ENCODE peak calls at places on chromosomes 7 and 10, in six cellular contexts. M is naive thymus-derived CD4-positive, alpha-beta T cell; G is neuronal stem cell; Q is upper lobe of right lung; A is mesendoderm; O is lung. I is an unnamed sample.
A peak's percentile ranks its signal among the peaks of the same experiment; 100 is the strongest.

GRCh38 chr10:88465765-88466164 is 117.4 kb downstream of the RNLS start:
- DNase-seq in Q (no peak), A (no peak), O (no peak), G (no peak), M (no peak), I (no peak)

GRCh38 chr10:104630731-104631130 is 10.4 kb upstream of the SORCS3 start:
- DNase-seq in M (no peak), O (no peak), G (no peak), Q (no peak), A (no peak), I (no peak)

GRCh38 chr10:84924131-84924530 is 595.7 kb downstream of the CCSER2 start:
- DNase-seq in A (no peak), M (no peak), G (no peak), O (no peak), Q (no peak), I (no peak)

GRCh38 chr7:81299272-81299671 is 380.4 kb upstream of the SEMA3C start:
- DNase-seq in M (no peak), A (no peak), O (no peak), G (no peak), Q (no peak), I (peak; percentile 23)

GRCh38 chr10:78170026-78170475 is 136.4 kb downstream of the RPS24 start:
- DNase-seq in O (no peak), M (no peak), G (no peak), Q (no peak), A (no peak), I (no peak)

GRCh38 chr7:155775691-155776090 is 36.6 kb downstream of the SHH start:
- DNase-seq in M (no peak), G (no peak), A (no peak), Q (no peak), O (no peak), I (no peak)

GRCh38 chr10:79401015-79401921 is 44.2 kb downstream of the ZCCHC24 start:
- DNase-seq in G (no peak), A (no peak), Q (no peak), O (no peak), M (no peak), I (no peak)

GRCh38 chr7:151143261-151144015 is 24.1 kb downstream of the GBX1 start:
- DNase-seq in A (no peak), M (no peak), Q (no peak), G (no peak), O (no peak), I (peak; percentile 5)

DNA sequence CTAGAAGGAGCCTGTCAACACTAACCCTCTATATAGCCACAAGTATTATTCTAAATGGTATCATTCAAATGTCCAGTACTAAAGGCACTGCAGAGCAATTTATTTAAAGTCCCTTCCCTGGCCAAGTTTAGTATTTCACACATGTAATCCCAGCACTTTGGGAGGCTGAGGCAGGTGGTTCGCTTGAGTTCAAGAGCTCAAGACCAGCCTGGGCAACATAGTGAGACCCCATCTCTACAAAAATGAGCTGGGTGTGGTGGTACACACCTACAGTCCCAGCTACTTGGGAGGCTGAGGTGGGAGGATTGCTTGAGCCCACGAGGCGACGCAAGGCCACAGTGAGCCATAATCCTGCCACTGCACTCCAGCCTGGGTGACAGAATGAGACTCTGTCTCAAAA is 3.6 kb downstream of the GNA12 start:
- DNase-seq in M (no peak), G (no peak), Q (no peak), O (no peak), A (no peak), I (no peak)
- H3K4me1 ChIP-seq in M (peaks cover 18% of the 10 kb centered on the region), G (peaks cover 4% of the 10 kb centered on the region), Q (peaks cover 31% of the 10 kb centered on the region), O (peaks cover 23% of the 10 kb centered on the region), A (peaks cover 4% of the 10 kb centered on the region), I (peaks cover 10% of the 10 kb centered on the region)

GRCh38 chr10:12010353-12010752 is 32.3 kb downstream of the UPF2 start:
- DNase-seq in G (no peak), Q (no peak), M (no peak), O (no peak), A (no peak), I (no peak)

DNA sequence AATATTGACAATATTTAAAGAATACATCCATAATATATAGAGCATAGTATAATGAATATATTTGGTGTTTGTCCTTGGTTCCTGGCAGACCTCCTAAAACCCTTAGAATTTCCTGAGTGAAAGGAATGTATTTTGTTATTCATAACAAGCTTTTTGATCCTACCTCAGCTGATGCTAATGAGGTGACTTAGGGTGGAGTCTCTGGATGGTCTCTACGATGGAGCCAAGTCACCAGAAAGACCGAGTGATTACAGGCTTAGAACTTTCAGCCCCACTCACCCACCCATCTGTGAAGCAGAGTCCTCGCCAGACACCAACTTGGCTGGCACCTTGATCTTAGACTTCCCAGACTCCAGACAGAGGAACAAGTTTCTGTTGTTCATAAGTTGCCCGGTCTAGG is 35.9 kb downstream of the UPF2 start:
- DNase-seq in Q (no peak), A (peak; percentile 32), O (no peak), M (no peak), G (no peak), I (peak; percentile 78)
- H3K36me3 ChIP-seq in Q (peaks cover 59% of the 10 kb centered on the region), A (peaks cover 2% of the 10 kb centered on the region), O (peaks cover 22% of the 10 kb centered on the region), M (peaks cover 54% of the 10 kb centered on the region), G (peaks cover 9% of the 10 kb centered on the region), I (peaks cover 14% of the 10 kb centered on the region)

DNA sequence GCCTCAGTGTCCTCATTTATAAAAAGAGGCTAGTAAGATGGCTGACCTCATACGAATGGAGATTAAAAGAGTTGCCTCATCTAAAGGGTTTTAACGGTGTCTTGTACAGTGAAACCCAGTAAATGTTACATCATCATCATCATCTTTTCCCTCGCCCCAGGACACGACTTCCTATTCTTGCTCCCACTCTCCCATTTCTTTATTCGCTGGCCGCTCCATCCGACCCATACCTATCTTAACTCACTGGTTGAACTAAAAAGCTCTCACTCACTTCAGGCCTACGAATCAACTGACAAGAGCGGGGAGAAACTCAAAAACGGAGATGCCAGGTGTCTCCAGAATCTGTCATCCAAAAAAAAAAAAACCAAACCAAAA is 502 bp downstream of the FRA10AC1 start:
- DNase-seq in Q (no peak), G (no peak), M (peak; percentile 52), A (no peak), O (no peak), I (no peak)
- H3K4me1 ChIP-seq in Q (peaks cover 9% of the 10 kb centered on the region), G (peaks cover 3% of the 10 kb centered on the region), M (peaks cover 16% of the 10 kb centered on the region), A (peaks cover 4% of the 10 kb centered on the region), O (peaks cover 5% of the 10 kb centered on the region), I (peaks cover 13% of the 10 kb centered on the region)

DNA sequence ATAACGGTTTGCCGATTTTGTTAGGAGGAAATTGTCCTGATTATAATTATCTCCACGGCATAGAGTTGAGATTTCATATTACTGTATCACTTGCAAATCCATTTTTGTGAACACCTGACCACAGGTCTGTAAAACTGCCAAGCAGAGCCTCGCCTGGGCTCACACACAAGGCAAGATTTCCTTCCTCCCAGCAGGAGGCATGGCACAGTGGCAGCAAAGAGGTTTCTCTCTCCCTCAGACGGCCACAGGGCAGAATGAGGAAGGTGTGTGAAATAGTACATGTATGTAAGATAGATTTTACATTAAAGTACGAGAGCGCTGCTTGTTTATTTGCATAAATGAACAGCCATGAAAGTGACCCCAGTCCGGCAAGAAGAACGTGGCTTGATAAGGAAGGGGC is 130.1 kb downstream of the CELF2 start:
- DNase-seq in Q (no peak), G (no peak), O (no peak), A (no peak), M (no peak), I (no peak)
- H3K36me3 ChIP-seq in Q (no peaks in the 10 kb centered on the region), G (no peaks in the 10 kb centered on the region), O (no peaks in the 10 kb centered on the region), A (no peaks in the 10 kb centered on the region), M (no peaks in the 10 kb centered on the region), I (no peaks in the 10 kb centered on the region)

DNA sequence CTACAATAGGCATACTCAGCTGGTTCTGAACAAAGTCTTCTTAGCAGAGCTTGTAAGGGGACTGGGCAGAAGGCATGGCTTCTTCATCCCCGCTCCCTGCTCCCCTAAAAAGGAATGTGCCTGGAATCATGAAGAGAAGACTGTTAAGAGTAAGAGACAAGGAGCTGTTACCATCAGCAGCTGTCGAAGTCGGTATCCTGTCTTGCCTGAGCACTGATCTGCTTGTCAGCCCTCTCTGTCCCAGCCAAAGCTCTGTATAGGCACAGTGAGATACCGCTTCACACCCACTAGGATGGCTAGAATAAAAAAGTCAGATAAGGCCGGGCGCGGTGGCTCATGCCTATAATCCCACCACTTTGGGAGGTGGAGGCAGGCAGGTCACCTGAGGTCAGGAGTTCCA is 2.4 kb downstream of the ABLIM1 start:
- DNase-seq in Q (no peak), A (peak; percentile 85), O (no peak), G (no peak), M (no peak), I (no peak)
- H3K4me1 ChIP-seq in Q (peaks cover 10% of the 10 kb centered on the region), A (peaks cover 8% of the 10 kb centered on the region), O (peaks cover 46% of the 10 kb centered on the region), G (no peaks in the 10 kb centered on the region), M (no peaks in the 10 kb centered on the region), I (no peaks in the 10 kb centered on the region)

DNA sequence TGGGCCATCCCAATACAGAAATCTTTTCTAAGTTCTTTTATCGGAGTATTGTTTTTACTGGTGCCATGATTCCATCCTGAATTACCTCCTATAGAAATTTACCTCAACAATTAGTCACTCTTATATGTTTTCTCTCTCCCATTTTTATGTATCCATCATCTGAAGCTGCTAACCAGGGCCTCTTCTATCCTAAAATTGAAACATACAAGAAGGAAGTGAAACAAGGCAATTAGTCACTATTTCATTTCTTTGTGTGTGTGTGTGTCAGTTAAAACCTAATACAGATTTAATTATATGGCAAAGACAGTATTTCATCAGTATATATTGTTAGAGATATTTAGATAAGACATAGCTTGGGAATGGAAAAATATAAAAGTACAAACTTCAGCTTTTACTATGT is 148.4 kb upstream of the AHR start:
- DNase-seq in M (no peak), G (no peak), Q (no peak), A (no peak), O (no peak), I (no peak)
- H3K36me3 ChIP-seq in M (no peaks in the 10 kb centered on the region), G (no peaks in the 10 kb centered on the region), Q (no peaks in the 10 kb centered on the region), A (no peaks in the 10 kb centered on the region), O (no peaks in the 10 kb centered on the region), I (no peaks in the 10 kb centered on the region)

GRCh38 chr10:3805227-3805790 is 20.3 kb upstream of the KLF6 start:
- DNase-seq in A (no peak), G (no peak), O (no peak), M (peak; percentile 89), Q (no peak), I (no peak)
- H3K4me1 ChIP-seq in A (peaks cover 25% of the 10 kb centered on the region), G (peaks cover 5% of the 10 kb centered on the region), O (peaks cover 11% of the 10 kb centered on the region), M (peaks cover 69% of the 10 kb centered on the region), Q (peaks cover 58% of the 10 kb centered on the region), I (no peaks in the 10 kb centered on the region)

DNA sequence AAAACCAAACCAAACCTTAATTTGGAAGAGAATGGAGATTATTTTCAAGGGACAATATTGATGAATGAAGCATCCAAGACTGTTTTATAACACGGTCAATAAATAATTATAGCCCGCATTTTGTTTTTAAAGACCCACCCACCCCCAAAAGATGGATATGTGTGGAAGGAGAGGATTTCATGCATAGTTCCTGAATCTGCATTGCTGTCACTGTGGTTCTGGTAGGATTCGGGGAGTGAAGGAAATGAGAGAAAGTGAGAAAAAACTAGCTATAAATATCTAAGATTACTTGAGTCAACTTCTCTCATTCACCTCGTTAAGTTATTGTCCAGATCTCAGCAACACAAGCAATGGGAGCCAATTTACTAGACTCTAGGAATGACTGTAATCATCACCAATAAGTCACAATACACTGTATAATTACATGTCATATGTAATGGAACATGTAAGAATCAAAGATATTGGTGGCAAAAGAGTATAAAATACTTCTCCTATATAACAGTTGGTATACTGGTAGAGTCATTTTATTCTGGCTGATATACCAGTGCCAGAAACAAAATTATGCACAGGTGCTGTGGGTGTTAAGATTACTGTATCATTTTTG is 30.2 kb downstream of the NAMPT start:
- DNase-seq in G (no peak), O (no peak), A (no peak), Q (no peak), M (no peak), I (no peak)
- H3K36me3 ChIP-seq in G (peaks cover 9% of the 10 kb centered on the region), O (peaks cover 43% of the 10 kb centered on the region), A (peaks cover 4% of the 10 kb centered on the region), Q (peaks cover 92% of the 10 kb centered on the region), M (peaks cover 49% of the 10 kb centered on the region), I (peaks cover 27% of the 10 kb centered on the region)

GRCh38 chr10:105706281-105707026 is 1065.4 kb downstream of the SORCS3 start:
- DNase-seq in O (no peak), A (no peak), G (no peak), Q (no peak), M (no peak), I (no peak)
- H3K4me1 ChIP-seq in O (no peaks in the 10 kb centered on the region), A (no peaks in the 10 kb centered on the region), G (no peaks in the 10 kb centered on the region), Q (no peaks in the 10 kb centered on the region), M (no peaks in the 10 kb centered on the region), I (no peaks in the 10 kb centered on the region)

I was measured in HAP-1.